ENCODE peak calls at places on chromosome 14, in eight cellular contexts. F is fibroblast of pulmonary artery; Q is AG04449; H is CD8-positive, alpha-beta T cell; C is RWPE1; O is nephron progenitor cell; W is transverse colon; L is fibroblast of lung. T is an unnamed sample.
A peak's percentile ranks its signal among the peaks of the same experiment; 100 is the strongest.

GRCh38 chr14:96824283-96824682 is 27.1 kb downstream of the VRK1 start:
- DNase-seq in Q (peak; percentile 37), L (peak; percentile 76), W (no peak), O (no peak), F (peak; percentile 69), C (peak; percentile 16), H (no peak), T (peak; percentile 73)

GRCh38 chr14:40122978-40123648 is 690.9 kb upstream of the FBXO33 start:
- DNase-seq in F (peak; percentile 35), L (peak; percentile 65), O (no peak), Q (no peak), W (no peak), H (no peak), C (no peak), T (no peak)

GRCh38 chr14:75294649-75295033 is 16.0 kb downstream of the FOS start:
- DNase-seq in C (peak; percentile 24), L (no peak), W (no peak), Q (no peak), F (no peak), O (peak; percentile 18), H (no peak), T (no peak)

GRCh38 chr14:90558041-90558982 is 161.5 kb downstream of the CALM1 start:
- DNase-seq in Q (no peak), H (no peak), C (no peak), L (no peak), W (no peak), F (no peak), O (no peak), T (no peak)

GRCh38 chr14:77459072-77459723 is 1.3 kb downstream of the AHSA1 start:
- DNase-seq in Q (peak; percentile 29), H (peak; percentile 61), O (peak; percentile 72), C (peak; percentile 48), W (peak; percentile 73), F (peak; percentile 85), L (peak; percentile 57), T (peak; percentile 72)

GRCh38 chr14:47674148-47674545 is 1.3 kb downstream of the MDGA2 start:
- DNase-seq in F (no peak), L (peak; percentile 5), Q (no peak), C (no peak), O (peak; percentile 65), H (no peak), W (no peak), T (no peak)

GRCh38 chr14:68178282-68178681 is 358.7 kb downstream of the RAD51B start:
- DNase-seq in O (no peak), F (no peak), L (peak; percentile 77), H (no peak), C (no peak), W (no peak), Q (no peak), T (no peak)

GRCh38 chr14:93743270-93744060 is 44.8 kb downstream of the PRIMA1 start:
- DNase-seq in L (no peak), W (no peak), Q (no peak), F (no peak), O (no peak), H (no peak), C (no peak), T (no peak)

GRCh38 chr14:53663709-53664108 is 292.9 kb downstream of the BMP4 start:
- DNase-seq in F (peak; percentile 40), Q (no peak), O (peak; percentile 12), W (peak; percentile 11), C (no peak), H (no peak), L (peak; percentile 12), T (peak; percentile 1)

GRCh38 chr14:91898256-91898843 is 31.0 kb upstream of the TC2N start:
- DNase-seq in W (no peak), O (no peak), C (no peak), Q (no peak), F (peak; percentile 39), L (no peak), H (no peak), T (no peak)

GRCh38 chr14:41785696-41786095 is 179.0 kb downstream of the LRFN5 start:
- DNase-seq in L (no peak), H (no peak), O (no peak), C (no peak), Q (no peak), W (no peak), F (no peak), T (no peak)

GRCh38 chr14:75752086-75752485 is 91.0 kb downstream of the TTLL5 start:
- DNase-seq in F (no peak), O (no peak), Q (no peak), C (no peak), W (no peak), H (no peak), L (no peak), T (no peak)

GRCh38 chr14:74902941-74903705 is 19.9 kb downstream of the RPS6KL1 start:
- DNase-seq in W (no peak), F (no peak), Q (no peak), H (no peak), O (no peak), C (no peak), L (no peak), T (no peak)

DNA sequence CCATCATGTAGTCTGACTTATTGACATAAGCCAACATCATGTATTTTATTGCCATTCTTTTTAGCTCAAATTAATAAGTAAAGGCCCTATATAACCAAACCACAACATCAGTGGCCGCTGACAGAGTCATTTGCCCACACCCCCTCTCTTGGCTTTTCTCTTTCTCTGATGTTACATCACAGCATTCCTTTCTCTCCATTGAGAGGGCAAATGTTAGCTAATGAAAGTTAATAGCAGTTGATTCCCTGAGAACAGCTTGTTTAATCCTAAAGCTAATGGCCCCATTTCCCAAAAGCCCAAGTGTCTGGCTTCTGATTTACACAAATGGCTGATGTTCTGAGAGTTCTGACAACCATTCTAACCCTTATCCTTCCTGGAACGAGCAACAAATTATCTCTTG is 308.8 kb downstream of the SNAPC1 start:
- DNase-seq in O (no peak), Q (no peak), C (no peak), L (no peak), F (no peak), H (no peak), W (no peak), T (peak; percentile 25)
- TF ChIP-seq CTCF in O (no peak), Q (no peak), C (no peak), L (no peak), F (no peak), H (no peak), W (no peak), T (no peak)

DNA sequence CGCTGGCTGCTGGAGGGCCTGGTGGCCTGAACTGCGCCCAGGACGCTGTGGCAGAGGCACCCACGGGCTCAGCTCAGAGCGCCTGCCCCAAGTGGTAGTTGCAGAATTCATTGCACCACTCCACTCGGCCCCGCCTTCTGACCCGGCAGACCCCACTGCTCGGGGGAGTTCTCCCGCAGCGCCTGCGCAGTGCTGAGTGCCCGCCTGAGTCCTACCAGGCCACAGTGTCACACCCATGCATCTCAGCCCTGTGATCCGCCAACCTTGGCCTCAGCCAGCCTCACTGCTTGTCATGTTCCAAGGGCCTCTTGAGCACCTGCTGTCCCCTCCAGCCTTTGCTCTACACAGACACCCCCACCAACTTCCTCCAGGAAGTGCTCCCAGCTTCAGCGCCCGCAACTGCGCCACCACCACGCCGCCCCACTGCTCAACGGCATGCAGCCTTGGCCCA is 12.2 kb downstream of the DEGS2 start:
- DNase-seq in O (no peak), Q (no peak), H (peak; percentile 75), W (no peak), L (no peak), F (no peak), C (no peak), T (no peak)
- TF ChIP-seq CTCF in O (no peak), Q (no peak), H (peak; percentile 7), W (no peak), L (no peak), F (no peak), C (no peak), T (no peak)

DNA sequence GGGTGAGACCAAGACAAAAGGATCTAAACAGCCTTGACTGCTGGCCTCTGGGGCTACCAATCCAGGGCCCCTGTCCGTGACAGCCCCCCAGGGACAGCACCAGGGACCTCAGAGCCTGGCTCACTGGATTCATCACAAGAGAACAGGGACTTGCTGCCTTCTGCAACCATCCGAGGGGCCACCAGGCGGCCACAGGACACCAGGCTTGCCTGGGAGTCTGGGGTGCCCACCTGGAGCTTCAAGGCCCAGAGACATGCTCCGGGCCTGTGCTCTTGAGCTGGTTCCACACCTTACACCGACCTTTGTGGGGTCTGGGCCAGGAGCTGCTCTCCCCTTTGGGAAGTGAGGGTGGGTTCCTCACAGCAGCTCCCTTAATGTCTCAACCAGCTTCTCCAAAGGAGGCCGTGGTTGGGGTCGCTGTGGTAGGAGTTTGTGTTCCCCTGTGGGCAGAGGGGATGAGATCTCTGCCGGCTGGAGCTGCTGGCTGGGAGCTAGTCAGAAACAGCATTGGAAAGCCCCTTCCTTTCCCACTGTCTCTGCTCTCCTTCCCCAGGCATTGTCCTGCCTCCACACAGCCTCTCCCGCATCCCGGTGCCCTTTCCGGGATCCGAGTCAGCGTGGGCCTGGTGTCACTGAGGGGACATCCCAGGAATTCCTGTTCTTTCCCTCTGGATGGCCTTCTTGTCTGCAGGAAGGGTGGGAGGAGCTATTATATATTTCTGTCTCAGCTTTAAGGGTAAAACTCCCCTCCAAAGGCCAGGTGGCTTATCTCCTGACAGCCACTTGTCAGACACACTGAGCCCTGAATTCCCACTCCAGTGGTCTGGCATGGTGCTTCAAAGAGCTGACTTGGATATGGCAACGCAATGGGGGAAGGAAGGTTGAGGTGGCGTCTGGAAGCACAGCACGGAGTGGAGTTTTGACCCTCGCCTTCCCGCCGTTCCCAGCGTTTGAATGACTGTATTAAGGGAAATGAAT is 5.1 kb upstream of the PAPLN start:
- DNase-seq in Q (no peak), C (no peak), H (no peak), W (no peak), L (no peak), F (no peak), O (peak; percentile 51), T (no peak)
- TF ChIP-seq CTCF in Q (peak; percentile 33), C (no peak), H (no peak), W (no peak), L (peak; percentile 10), F (peak; percentile 38), O (peak; percentile 50), T (peak; percentile 11)

GRCh38 chr14:35368993-35369392 is 35.6 kb downstream of the NFKBIA start:
- DNase-seq in O (no peak), W (no peak), Q (no peak), F (no peak), L (no peak), C (no peak), H (no peak), T (no peak)

GRCh38 chr14:35370969-35371368 is 33.6 kb downstream of the NFKBIA start:
- DNase-seq in H (no peak), Q (no peak), O (no peak), F (no peak), L (no peak), W (no peak), C (no peak), T (no peak)

GRCh38 chr14:35369701-35370191 is 34.8 kb downstream of the NFKBIA start:
- DNase-seq in Q (no peak), F (no peak), O (no peak), W (no peak), H (no peak), L (peak; percentile 46), C (peak; percentile 89), T (no peak)

GRCh38 chr14:35378638-35379568 is 25.6 kb downstream of the NFKBIA start:
- DNase-seq in C (no peak), L (peak; percentile 38), Q (no peak), W (peak; percentile 67), O (no peak), F (no peak), H (no peak), T (peak; percentile 92)

DNA sequence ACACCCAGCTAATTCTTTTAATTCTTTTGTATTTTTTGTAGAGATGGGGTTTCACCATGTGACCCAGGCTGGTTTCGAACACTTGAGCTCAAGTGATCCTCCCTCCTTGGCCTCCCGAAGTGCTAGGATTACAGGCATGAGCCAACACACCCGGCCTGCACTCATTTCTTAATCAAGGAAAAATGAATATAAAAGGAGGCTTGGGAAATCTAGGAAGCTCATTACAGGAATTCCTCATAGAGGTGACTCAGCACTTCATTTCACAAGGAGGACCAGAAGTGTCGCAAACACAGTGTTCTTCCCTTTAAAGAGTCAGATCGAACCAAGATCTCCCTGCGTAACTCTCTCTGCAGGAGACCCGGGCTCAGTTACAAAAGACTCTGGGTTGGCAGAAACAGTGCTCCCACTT is 30.3 kb downstream of the NFKBIA start:
- DNase-seq in L (peak; percentile 94), C (peak; percentile 84), H (no peak), W (peak; percentile 54), O (no peak), Q (peak; percentile 94), F (peak; percentile 99), T (peak; percentile 99)
- TF ChIP-seq CTCF in L (no peak), C (no peak), H (no peak), W (no peak), O (no peak), Q (no peak), F (no peak), T (no peak)